ENCODE peak calls at places on chromosome 16, in eight cellular contexts. P is mucosa of descending colon, Q is neural progenitor cell, E is fibroblast of the aortic adventitia, S is Peyer's patch, T is astrocyte of the spinal cord, D is IMR-90, J is A549. A is an unnamed sample.

GRCh38 chr16:81551821-81552304 is 107.3 kb downstream of the CMIP start:
- DNase-seq in S (no peak), J (no peak), Q (no peak), D (peak), P (peak), T (no peak), E (peak), A (peak)

GRCh38 chr16:85863384-85863774 is 35.6 kb upstream of the IRF8 start:
- DNase-seq in S (no peak), D (no peak), P (no peak), T (no peak), J (no peak), Q (no peak), E (no peak), A (peak)

GRCh38 chr16:25575363-25575762 is 116.4 kb upstream of the HS3ST4 start:
- DNase-seq in P (no peak), E (no peak), Q (peak), J (no peak), S (no peak), T (no peak), D (no peak), A (no peak)

GRCh38 chr16:82653550-82654511 is 27.1 kb downstream of the CDH13 start:
- DNase-seq in S (no peak), E (peak), J (peak), P (no peak), D (peak), Q (no peak), T (peak), A (peak)

GRCh38 chr16:19283637-19284036 is 1.9 kb upstream of the CLEC19A start:
- DNase-seq in E (no peak), S (no peak), D (no peak), T (no peak), P (no peak), J (no peak), Q (no peak), A (no peak)

GRCh38 chr16:86354641-86355040 is 155.7 kb upstream of the FOXF1 start:
- DNase-seq in T (peak), E (peak), Q (no peak), S (no peak), J (no peak), D (peak), P (no peak), A (peak)

GRCh38 chr16:13036600-13036999 is 135.2 kb downstream of the SHISA9 start:
- DNase-seq in D (peak), P (no peak), Q (peak), T (peak), S (no peak), E (peak), J (peak), A (peak)

GRCh38 chr16:64469906-64470702 is 651.8 kb downstream of the CDH11 start:
- DNase-seq in S (no peak), P (no peak), T (peak), Q (peak), J (no peak), D (no peak), E (peak), A (peak)

GRCh38 chr16:68533937-68534336 is 5.2 kb upstream of the ZFP90 start:
- DNase-seq in E (no peak), D (no peak), P (no peak), S (no peak), J (no peak), Q (no peak), T (no peak), A (no peak)

GRCh38 chr16:79089735-79090284 is 510.7 kb downstream of the MAF start:
- DNase-seq in P (no peak), S (no peak), Q (no peak), J (no peak), E (no peak), T (no peak), D (no peak), A (no peak)

GRCh38 chr16:84413605-84414004 is 45.3 kb downstream of the ATP2C2 start:
- DNase-seq in P (no peak), D (no peak), S (no peak), J (no peak), Q (no peak), E (no peak), T (no peak), A (no peak)

GRCh38 chr16:9644258-9644657 is 538.0 kb downstream of the GRIN2A start:
- DNase-seq in J (no peak), P (no peak), D (no peak), E (no peak), T (no peak), Q (no peak), S (no peak), A (no peak)

GRCh38 chr16:9650284-9650683 is 531.9 kb downstream of the GRIN2A start:
- DNase-seq in Q (no peak), T (no peak), E (no peak), S (no peak), P (no peak), D (no peak), J (no peak), A (no peak)

GRCh38 chr16:9647981-9648701 is 534.1 kb downstream of the GRIN2A start:
- DNase-seq in S (no peak), T (no peak), E (peak), P (no peak), D (no peak), J (peak), Q (peak), A (peak)

DNA sequence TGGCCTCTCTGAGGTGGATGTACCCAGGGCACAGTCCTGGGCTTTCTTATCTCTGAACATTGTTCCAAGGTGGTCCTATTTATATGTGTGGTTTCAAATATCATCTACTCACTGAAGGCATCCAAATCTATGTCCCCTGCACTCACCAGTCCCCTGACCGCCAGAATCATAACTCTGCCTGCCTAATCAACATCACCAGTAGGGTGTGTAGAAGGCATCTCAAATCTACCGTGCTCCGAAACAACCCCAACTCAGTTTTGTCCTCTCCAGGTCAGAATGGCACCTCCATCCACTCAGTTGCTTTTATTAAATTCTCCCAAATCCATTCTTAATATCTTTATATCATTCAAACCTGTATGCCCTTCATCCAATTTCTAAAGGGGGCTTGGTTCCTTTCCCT is 536.3 kb downstream of the GRIN2A start:
- DNase-seq in Q (no peak), T (no peak), S (no peak), J (no peak), E (no peak), D (no peak), P (no peak), A (no peak)
- TF ChIP-seq CTCF in Q (no peak), T (no peak), S (no peak), J (no peak), E (no peak), D (no peak), P (no peak), A (no peak)

GRCh38 chr16:57999366-57999970 is 1.0 kb downstream of the ZNF319 start:
- DNase-seq in T (peak), E (no peak), D (peak), S (no peak), Q (peak), J (no peak), P (peak), A (peak)

GRCh38 chr16:57997528-57998265 is 2.8 kb downstream of the ZNF319 start:
- DNase-seq in P (no peak), E (no peak), D (no peak), S (no peak), J (no peak), T (no peak), Q (no peak), A (no peak)

GRCh38 chr16:57998484-57998883 is 2.0 kb downstream of the ZNF319 start:
- DNase-seq in P (peak), E (peak), J (no peak), D (no peak), S (peak), T (no peak), Q (no peak), A (peak)

GRCh38 chr16:57999971-58000705 is at the start of gene ZNF319:
- DNase-seq in D (no peak), T (no peak), S (no peak), P (peak), Q (peak), J (no peak), E (no peak), A (no peak)

GRCh38 chr16:57998992-57999365 is 1.5 kb downstream of the ZNF319 start:
- DNase-seq in T (no peak), P (no peak), E (peak), S (no peak), D (no peak), J (no peak), Q (no peak), A (no peak)
- H3K4me3 ChIP-seq in T (peak), P (no peak), E (peak), S (no peak), D (peak), J (peak), Q (peak), A (peak)

DNA sequence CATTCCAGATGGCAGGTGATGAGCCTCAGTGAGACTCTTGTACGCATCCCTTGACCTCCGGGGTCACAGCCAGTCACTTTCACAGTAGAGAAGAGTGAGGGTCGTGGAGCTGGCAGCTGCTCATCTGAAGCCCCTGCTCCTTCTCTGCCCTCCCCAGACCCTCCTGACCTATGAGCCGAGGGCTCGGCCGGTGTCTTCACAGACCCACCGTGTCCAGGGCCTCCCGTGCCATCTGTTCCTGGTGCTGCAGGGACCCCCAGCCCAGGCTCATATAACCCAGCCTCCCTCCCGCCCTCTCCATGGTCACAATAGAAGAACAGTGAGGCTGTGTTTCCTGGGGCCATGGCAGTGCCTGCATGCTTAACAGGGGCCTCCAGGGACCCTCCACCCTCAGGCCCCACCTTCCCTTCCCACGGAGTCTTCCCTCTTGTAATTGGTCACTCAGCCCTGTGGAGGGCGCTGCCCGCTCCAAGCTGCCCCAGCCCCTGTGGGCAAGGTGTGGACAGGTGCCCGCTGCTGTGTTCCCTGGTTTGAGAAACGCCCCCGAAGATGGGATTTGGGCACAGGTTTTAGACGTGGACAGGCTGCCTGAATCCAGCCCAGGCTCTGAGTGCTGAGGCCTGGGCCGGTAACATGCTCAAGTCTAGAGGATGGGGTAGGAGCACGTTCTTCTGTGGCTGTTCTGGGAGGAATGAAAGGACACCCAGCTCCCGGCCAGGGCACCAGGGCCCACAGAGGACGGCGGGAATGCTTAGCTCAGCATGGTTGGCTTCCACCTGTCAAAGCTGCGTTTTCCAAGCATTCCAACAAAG is 38.7 kb downstream of the ACSF3 start:
- DNase-seq in E (no peak), Q (no peak), J (no peak), S (peak), D (no peak), T (no peak), P (peak), A (no peak)
- TF ChIP-seq CTCF in E (no peak), Q (peak), J (no peak), S (no peak), D (no peak), T (no peak), P (no peak), A (no peak)

GRCh38 chr16:88466175-88466862 is 13.2 kb downstream of the ZFPM1 start:
- DNase-seq in E (no peak), J (no peak), T (no peak), D (no peak), S (no peak), Q (no peak), P (no peak), A (peak)

GRCh38 chr16:88465387-88465983 is 12.4 kb downstream of the ZFPM1 start:
- DNase-seq in E (no peak), P (no peak), T (no peak), S (no peak), Q (no peak), J (no peak), D (no peak), A (no peak)

GRCh38 chr16:88466949-88467348 is 13.9 kb downstream of the ZFPM1 start:
- DNase-seq in Q (no peak), J (no peak), P (no peak), S (no peak), T (no peak), E (no peak), D (no peak), A (no peak)

GRCh38 chr16:88468289-88469129 is 15.4 kb downstream of the ZFPM1 start:
- DNase-seq in J (peak), P (no peak), Q (peak), T (no peak), E (peak), D (peak), S (no peak), A (peak)

GRCh38 chr16:88467433-88468051 is 14.5 kb downstream of the ZFPM1 start:
- DNase-seq in S (no peak), E (no peak), P (no peak), T (no peak), D (no peak), Q (no peak), J (no peak), A (no peak)
- H3K4me3 ChIP-seq in S (no peak), E (no peak), P (no peak), T (no peak), D (no peak), Q (no peak), J (no peak), A (no peak)

GRCh38 chr16:2770057-2770780 is 6.9 kb downstream of the ELOB start:
- DNase-seq in T (no peak), Q (no peak), S (peak), P (peak), D (no peak), E (no peak), J (no peak), A (no peak)
- TF ChIP-seq CTCF in T (peak), Q (no peak), S (no peak), P (no peak), D (no peak), E (no peak), J (no peak), A (no peak)

GRCh38 chr16:55835578-55835977 is 2.7 kb upstream of the CES1 start:
- DNase-seq in J (no peak), Q (no peak), S (no peak), E (peak), P (no peak), T (no peak), D (no peak), A (no peak)

GRCh38 chr16:55832425-55832787 is 490 bp downstream of the CES1 start:
- DNase-seq in J (no peak), T (no peak), E (no peak), S (no peak), P (no peak), Q (no peak), D (no peak), A (no peak)

GRCh38 chr16:55834044-55834443 is 1.1 kb upstream of the CES1 start:
- DNase-seq in D (no peak), J (no peak), P (no peak), S (no peak), T (no peak), Q (no peak), E (no peak), A (no peak)

GRCh38 chr16:55830658-55831294 is 2.1 kb downstream of the CES1 start:
- DNase-seq in J (no peak), T (no peak), Q (no peak), S (no peak), P (no peak), E (no peak), D (no peak), A (no peak)

GRCh38 chr16:55832788-55833583 is at the start of gene CES1:
- DNase-seq in P (peak), D (no peak), T (no peak), E (no peak), S (no peak), J (no peak), Q (peak), A (no peak)
- H3K4me3 ChIP-seq in P (no peak), D (no peak), T (no peak), E (no peak), S (no peak), J (peak), Q (no peak), A (no peak)